ENCODE peak calls at places on chromosome 6, in five cellular contexts. A is HepG2, F is tibial nerve, K is neural progenitor cell, G is body of pancreas. Y is an unnamed sample.

GRCh38 chr6:18359237-18359885 is 27.8 kb upstream of the RNF144B start:
- DNase-seq in K (no peak), G (no peak), F (no peak), A (no peak), Y (no peak)

GRCh38 chr6:131828080-131828479 is 20.3 kb downstream of the ENPP1 start:
- DNase-seq in K (no peak), F (no peak), G (no peak), A (no peak), Y (no peak)

GRCh38 chr6:101779051-101779844 is 385.7 kb downstream of the GRIK2 start:
- DNase-seq in K (no peak), A (no peak), F (no peak), G (no peak), Y (no peak)

GRCh38 chr6:6604015-6604414 is 15.5 kb downstream of the LY86 start:
- DNase-seq in F (no peak), G (no peak), K (no peak), A (no peak), Y (no peak)

GRCh38 chr6:16737926-16738325 is 23.3 kb downstream of the ATXN1 start:
- DNase-seq in K (no peak), A (no peak), F (no peak), G (no peak), Y (no peak)

GRCh38 chr6:69276204-69276603 is 520.6 kb downstream of the LMBRD1 start:
- DNase-seq in F (no peak), A (no peak), G (no peak), K (no peak), Y (no peak)

GRCh38 chr6:109531446-109531845 is 48.4 kb upstream of the ZBTB24 start:
- DNase-seq in K (no peak), F (no peak), A (no peak), G (no peak), Y (no peak)

GRCh38 chr6:7268362-7269310 is 44.4 kb downstream of the SSR1 start:
- DNase-seq in A (no peak), F (no peak), G (no peak), K (no peak), Y (no peak)

GRCh38 chr6:77089776-77090175 is 373.5 kb downstream of the HTR1B start:
- DNase-seq in K (no peak), F (no peak), G (no peak), A (no peak), Y (no peak)

GRCh38 chr6:15444881-15445280 is 199.0 kb downstream of the JARID2 start:
- DNase-seq in F (no peak), G (peak), K (no peak), A (peak), Y (peak)

GRCh38 chr6:52497652-52498408 is 77.7 kb downstream of the EFHC1 start:
- DNase-seq in F (peak), A (no peak), G (no peak), K (no peak), Y (no peak)

GRCh38 chr6:6916598-6916997 is 191.2 kb upstream of the RREB1 start:
- DNase-seq in A (no peak), F (no peak), K (no peak), G (no peak), Y (no peak)

GRCh38 chr6:73234732-73235131 is 9.4 kb upstream of the KHDC1L start:
- DNase-seq in G (no peak), K (no peak), F (no peak), A (no peak), Y (no peak)

DNA sequence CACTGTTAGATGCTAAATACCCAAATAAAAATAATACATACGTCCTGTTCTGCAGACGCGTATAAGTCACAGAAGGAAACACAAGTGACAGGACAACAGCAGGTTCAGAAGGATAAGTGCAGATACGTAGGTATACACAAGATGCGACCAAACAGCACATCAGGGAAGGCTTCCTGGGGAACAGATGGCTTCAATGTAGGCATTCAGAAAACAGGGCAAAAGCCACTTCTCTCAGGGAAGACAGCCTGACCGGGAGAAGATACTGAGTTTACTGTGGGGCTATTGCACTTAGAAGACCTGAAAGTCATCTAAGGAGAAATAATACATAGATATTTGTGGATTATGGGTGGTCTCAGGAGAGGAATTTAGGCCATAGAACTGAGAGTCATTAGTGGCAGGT is 1.9 kb downstream of the HLA-DPA1 start:
- DNase-seq in A (no peak), G (no peak), F (no peak), K (no peak), Y (no peak)
- H3K4me3 ChIP-seq in A (no peak), G (no peak), F (peak), K (no peak), Y (no peak)

DNA sequence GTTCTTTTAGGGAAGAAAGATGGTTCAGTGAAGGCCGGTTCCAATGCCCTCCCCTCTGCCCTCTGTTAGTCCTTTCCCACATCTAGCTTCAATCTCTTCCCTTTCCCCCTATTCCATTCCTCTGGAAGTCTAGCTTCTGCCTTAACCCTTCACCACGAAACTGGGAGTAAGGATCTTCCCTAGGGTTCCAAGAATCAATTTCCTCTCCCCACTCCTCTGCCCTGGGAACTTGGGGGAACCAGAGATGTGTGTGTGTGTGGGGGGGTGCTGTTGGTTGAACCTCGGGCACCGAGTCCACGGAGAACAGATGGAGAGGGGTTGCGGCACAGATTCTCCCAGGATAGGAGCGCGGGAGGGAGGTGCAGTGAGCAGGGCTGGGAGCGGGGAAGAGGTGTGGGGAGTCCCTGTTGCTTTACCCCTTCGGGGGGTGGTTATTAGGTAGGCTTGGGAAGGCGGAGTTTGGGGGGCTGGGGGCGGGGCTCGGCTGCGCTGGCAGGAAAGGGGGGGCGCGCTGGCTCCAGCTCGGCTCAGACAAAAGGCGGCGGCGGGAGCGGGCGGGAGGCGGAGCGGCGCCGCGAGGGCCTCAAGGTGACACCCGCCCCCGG is at the start of gene TMEM151B:
- DNase-seq in G (no peak), A (no peak), K (peak), F (no peak), Y (peak)
- H3K4me3 ChIP-seq in G (no peak), A (peak), K (peak), F (peak), Y (no peak)

DNA sequence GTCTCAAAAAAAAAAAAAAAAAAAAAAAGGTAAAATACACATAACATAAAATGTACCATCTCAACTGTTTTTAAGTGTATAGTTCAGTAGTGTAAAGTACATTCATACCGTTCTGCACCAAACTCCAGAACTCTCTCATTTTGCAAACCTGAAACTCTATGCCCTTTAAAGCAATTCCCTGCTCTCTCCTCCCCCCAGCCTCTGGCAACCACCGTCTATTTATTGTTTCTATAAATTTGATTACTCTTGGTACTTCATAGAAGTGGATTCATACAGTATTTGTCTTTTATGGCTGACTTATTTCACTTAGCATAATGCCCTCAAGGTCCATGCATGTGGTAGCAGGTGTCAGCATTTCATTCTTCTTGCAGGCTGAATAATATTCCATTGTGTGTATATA is 12.9 kb downstream of the RIPOR2 start:
- DNase-seq in A (no peak), K (no peak), G (no peak), F (no peak), Y (no peak)
- H3K4me3 ChIP-seq in A (no peak), K (no peak), G (no peak), F (no peak), Y (no peak)

DNA sequence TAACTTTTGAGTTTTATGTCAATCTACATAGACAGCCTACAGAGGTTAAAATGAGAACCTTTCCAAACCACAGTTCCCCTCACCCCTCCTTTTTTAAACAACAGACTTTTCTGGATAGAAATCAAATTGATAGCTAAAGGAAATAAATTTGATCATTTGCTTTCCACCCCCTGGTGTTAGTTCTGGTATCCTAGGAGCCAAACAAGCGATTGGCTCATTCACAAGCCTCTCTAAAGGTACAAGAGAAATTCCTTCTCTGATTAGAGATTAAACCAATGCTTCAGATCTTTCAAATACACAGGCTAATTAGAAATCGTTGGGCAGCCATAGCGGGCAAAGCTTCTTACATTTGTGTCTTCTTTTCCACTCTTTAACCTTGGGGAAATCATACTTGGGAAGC is 232.3 kb downstream of the TBC1D7 start:
- DNase-seq in G (peak), F (no peak), A (no peak), K (no peak), Y (no peak)
- H3K4me3 ChIP-seq in G (no peak), F (no peak), A (no peak), K (no peak), Y (no peak)

DNA sequence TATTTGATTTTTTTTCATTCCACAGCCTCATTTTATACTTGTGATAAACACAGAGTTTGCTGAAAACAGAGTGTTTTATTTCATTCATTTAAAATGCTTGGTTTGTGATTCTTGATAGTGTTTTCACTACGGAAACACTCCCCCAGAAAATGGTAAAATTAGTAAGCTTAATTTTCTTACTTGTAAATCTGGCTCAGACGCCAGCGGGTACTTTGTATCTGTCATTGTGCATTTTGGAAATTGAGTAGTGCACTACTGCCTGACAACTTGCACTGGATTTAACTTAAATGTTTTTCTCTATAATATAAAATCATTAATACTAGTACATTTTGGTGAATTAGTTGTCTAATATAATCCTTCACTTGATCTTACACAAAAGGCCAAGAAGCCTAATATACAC is 37.0 kb upstream of the HINT3 start:
- DNase-seq in G (no peak), A (no peak), F (no peak), K (no peak), Y (no peak)
- H3K4me3 ChIP-seq in G (no peak), A (peak), F (peak), K (no peak), Y (no peak)

GRCh38 chr6:54059683-54060082 is 51.6 kb upstream of the MLIP start:
- DNase-seq in F (no peak), G (no peak), K (no peak), A (no peak), Y (no peak)
- H3K4me3 ChIP-seq in F (no peak), G (no peak), K (no peak), A (no peak), Y (no peak)

GRCh38 chr6:42448906-42449659 is 2.6 kb downstream of the TRERF1 start:
- DNase-seq in G (no peak), A (no peak), K (no peak), F (no peak), Y (no peak)
- H3K4me3 ChIP-seq in G (no peak), A (no peak), K (peak), F (no peak), Y (no peak)

GRCh38 chr6:75493400-75494064 is at the start of gene FILIP1:
- DNase-seq in F (no peak), G (peak), A (no peak), K (peak), Y (peak)
- H3K4me3 ChIP-seq in F (peak), G (peak), A (no peak), K (peak), Y (peak)

Y was measured in endodermal cell.